ENCODE peak calls at places on chromosomes 4 and X, in five cellular contexts. R is effector memory CD4-positive, alpha-beta T cell; V is fibroblast of lung; S is naive thymus-derived CD4-positive, alpha-beta T cell; I is A549. A is an unnamed sample. For H3K4me1, the result is how much of the 10 kb centered on the place peaks cover.

GRCh38 chr4:96486563-96486962 is 646.7 kb downstream of the PDHA2 start:
- DNase-seq in R (no peak), V (no peak), S (no peak), I (no peak), A (no peak)

GRCh38 chrX:7603387-7603786 is 239.6 kb upstream of the VCX start:
- DNase-seq in R (no peak), V (no peak), S (no peak), I (no peak), A (no peak)

GRCh38 chrX:49155900-49156837 is 6.4 kb upstream of the MAGIX start:
- DNase-seq in R (peak), V (peak), S (peak), I (peak), A (peak)

GRCh38 chr4:87521757-87522374 is 7.3 kb downstream of the SPARCL1 start:
- DNase-seq in R (no peak), V (peak), S (no peak), I (no peak), A (no peak)

GRCh38 chr4:66691101-66691500 is 854.2 kb downstream of the CENPC start:
- DNase-seq in R (no peak), V (no peak), S (no peak), I (no peak), A (no peak)

GRCh38 chr4:24775209-24775608 is 20.2 kb upstream of the SOD3 start:
- DNase-seq in R (no peak), V (peak), S (no peak), I (no peak), A (no peak)

GRCh38 chrX:149185087-149185486 is 320.0 kb downstream of the IDS start:
- DNase-seq in R (no peak), V (no peak), S (no peak), I (no peak), A (no peak)

GRCh38 chr4:119729815-119730643 is 101.4 kb upstream of the PDE5A start:
- DNase-seq in R (no peak), V (peak), S (no peak), I (peak), A (peak)

GRCh38 chr4:76659103-76659490 is 224.1 kb downstream of the SHROOM3 start:
- DNase-seq in R (no peak), V (no peak), S (no peak), I (no peak), A (no peak)

GRCh38 chrX:123450217-123450616 is 266.1 kb downstream of the GRIA3 start:
- DNase-seq in R (no peak), V (peak), S (no peak), I (peak), A (no peak)

GRCh38 chr4:620201-620600 is 5.2 kb upstream of the PDE6B start:
- DNase-seq in R (no peak), V (no peak), S (no peak), I (no peak), A (no peak)

GRCh38 chr4:88705805-88706518 is 8.3 kb upstream of the NAP1L5 start:
- DNase-seq in R (no peak), V (peak), S (no peak), I (no peak), A (no peak)

GRCh38 chr4:123588631-123589223 is 192.1 kb downstream of the SPRY1 start:
- DNase-seq in R (no peak), V (peak), S (no peak), I (peak), A (no peak)

GRCh38 chrX:118383120-118383519 is 37.2 kb downstream of the WDR44 start:
- DNase-seq in R (no peak), V (no peak), S (no peak), I (no peak), A (no peak)

GRCh38 chr4:78468272-78468671 is 83.3 kb upstream of the ANXA3 start:
- DNase-seq in R (no peak), V (no peak), S (no peak), I (no peak), A (no peak)

GRCh38 chr4:7217039-7217438 is 24.7 kb downstream of the SORCS2 start:
- DNase-seq in R (no peak), V (no peak), S (no peak), I (no peak), A (no peak)
- H3K27ac ChIP-seq in R (no peak), V (no peak), S (no peak), I (peak), A (no peak)

GRCh38 chr4:8399298-8399697 is 41.2 kb downstream of the ACOX3 start:
- DNase-seq in R (no peak), V (no peak), S (no peak), I (no peak), A (no peak)

GRCh38 chr4:8396762-8397406 is 43.6 kb downstream of the ACOX3 start:
- DNase-seq in R (no peak), V (no peak), S (no peak), I (no peak), A (no peak)

GRCh38 chr4:8395504-8395903 is 45.0 kb downstream of the ACOX3 start:
- DNase-seq in R (no peak), V (no peak), S (no peak), I (no peak), A (no peak)

GRCh38 chr4:8400641-8401325 is 39.7 kb downstream of the ACOX3 start:
- DNase-seq in R (no peak), V (no peak), S (no peak), I (no peak), A (no peak)

GRCh38 chr4:8398347-8398746 is 42.2 kb downstream of the ACOX3 start:
- DNase-seq in R (no peak), V (no peak), S (no peak), I (no peak), A (no peak)
- H3K4me1 ChIP-seq in R (under half), V (under half), S (under half), I (under half), A (under half)

DNA sequence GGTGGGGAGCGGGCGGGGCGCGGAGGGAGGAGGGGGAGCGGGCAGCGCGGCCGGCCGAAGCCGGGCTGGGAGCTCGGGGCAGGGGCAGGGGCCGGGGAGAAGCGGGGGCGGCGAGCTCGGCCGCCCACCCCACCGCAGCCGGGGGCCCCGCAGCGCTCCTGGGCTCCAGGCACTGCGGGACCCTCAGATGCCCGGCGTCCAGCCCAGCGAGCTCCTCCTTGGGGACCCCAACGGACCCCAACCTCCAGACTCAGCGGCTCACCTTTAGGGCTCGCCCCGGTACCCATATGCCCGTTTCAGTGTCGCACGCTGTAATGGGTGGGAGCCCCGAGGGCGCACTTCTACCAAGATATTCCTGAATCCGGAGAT is 357 bp upstream of the ADGRG2 start:
- DNase-seq in R (no peak), V (no peak), S (no peak), I (no peak), A (no peak)
- H3K4me3 ChIP-seq in R (no peak), V (no peak), S (no peak), I (peak), A (peak)

GRCh38 chrX:57902633-57903032 is 7.6 kb downstream of the ZXDA start:
- DNase-seq in R (no peak), V (no peak), S (no peak), I (no peak), A (no peak)

GRCh38 chrX:57900961-57901360 is 9.3 kb downstream of the ZXDA start:
- DNase-seq in R (no peak), V (peak), S (no peak), I (no peak), A (no peak)

GRCh38 chrX:57906790-57907189 is 3.5 kb downstream of the ZXDA start:
- DNase-seq in R (no peak), V (peak), S (no peak), I (no peak), A (no peak)

GRCh38 chrX:57904481-57904880 is 5.8 kb downstream of the ZXDA start:
- DNase-seq in R (no peak), V (no peak), S (no peak), I (no peak), A (no peak)

DNA sequence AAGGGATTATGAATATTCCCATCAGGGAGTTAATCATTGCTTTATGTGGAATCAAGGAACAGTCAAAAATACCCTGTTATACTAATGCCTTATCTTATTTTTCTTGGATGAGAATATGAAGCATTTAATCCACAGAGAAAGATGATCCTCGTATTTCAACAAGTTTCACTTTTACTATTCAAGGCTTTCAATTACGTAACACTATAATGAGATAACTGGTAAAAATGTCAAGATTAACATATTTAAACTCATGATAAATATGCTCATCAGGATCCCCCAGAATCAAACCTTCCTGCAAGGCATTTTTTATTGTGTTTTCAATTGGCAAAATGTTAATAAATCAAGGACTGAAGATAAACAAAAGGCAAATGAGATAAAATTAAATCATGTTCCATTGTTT is 5.1 kb downstream of the ZXDA start:
- DNase-seq in R (no peak), V (peak), S (no peak), I (no peak), A (no peak)
- H3K27ac ChIP-seq in R (peak), V (peak), S (no peak), I (no peak), A (no peak)